ENCODE peak calls at places on chromosomes 13 and 19, in six cellular contexts. C is K562, V is SK-N-SH, E is HepG2, K is H1, X is GM12878. A is an unnamed sample.

GRCh38 chr13:75762967-75763366 is 126.8 kb downstream of the LMO7 start:
- DNase-seq in C (no peak), V (no peak), E (peak), K (no peak), X (peak), A (no peak)

GRCh38 chr19:491146-491741 is 5.0 kb upstream of the MADCAM1 start:
- DNase-seq in C (peak), V (peak), E (peak), K (no peak), X (no peak), A (no peak)

GRCh38 chr13:36884235-36884634 is 35.8 kb downstream of the SMAD9 start:
- DNase-seq in C (no peak), V (no peak), E (no peak), K (no peak), X (no peak), A (no peak)

GRCh38 chr19:57389730-57390598 is at the start of gene ZNF548:
- DNase-seq in C (peak), V (peak), E (peak), K (peak), X (peak), A (peak)

GRCh38 chr19:12346896-12347295 is 13.5 kb upstream of the ZNF563 start:
- DNase-seq in C (no peak), V (no peak), E (peak), K (no peak), X (no peak), A (no peak)

GRCh38 chr19:53908106-53908932 is 759 bp upstream of the CACNG7 start:
- DNase-seq in C (peak), V (peak), E (no peak), K (no peak), X (no peak), A (no peak)

GRCh38 chr13:102724923-102725322 is 30.1 kb upstream of the METTL21C start:
- DNase-seq in C (no peak), V (peak), E (peak), K (no peak), X (no peak), A (no peak)

GRCh38 chr13:23909606-23910005 is 12.3 kb upstream of the C1QTNF9B start:
- DNase-seq in C (no peak), V (no peak), E (no peak), K (no peak), X (no peak), A (no peak)

GRCh38 chr13:50699874-50700663 is 143.4 kb downstream of the DLEU7 start:
- DNase-seq in C (no peak), V (no peak), E (no peak), K (no peak), X (no peak), A (no peak)

GRCh38 chr13:74040200-74040599 is 94.0 kb downstream of the KLF12 start:
- DNase-seq in C (peak), V (peak), E (peak), K (peak), X (no peak), A (peak)

GRCh38 chr13:34152996-34153395 is 335.0 kb downstream of the RFC3 start:
- DNase-seq in C (no peak), V (no peak), E (no peak), K (no peak), X (no peak), A (no peak)

GRCh38 chr13:36530050-36530789 is 97.9 kb downstream of the CCNA1 start:
- DNase-seq in C (no peak), V (no peak), E (no peak), K (no peak), X (no peak), A (no peak)

GRCh38 chr13:110347535-110348308 is 40.6 kb downstream of the COL4A2 start:
- DNase-seq in C (no peak), V (no peak), E (peak), K (no peak), X (no peak), A (no peak)

GRCh38 chr19:6213266-6213595 is 66.5 kb downstream of the MLLT1 start:
- DNase-seq in C (no peak), V (peak), E (no peak), K (no peak), X (no peak), A (no peak)

GRCh38 chr13:30364876-30365275 is 57.4 kb upstream of the UBE2L5 start:
- DNase-seq in C (no peak), V (no peak), E (no peak), K (no peak), X (no peak), A (no peak)

GRCh38 chr13:110828705-110829104 is 86.2 kb downstream of the ANKRD10 start:
- DNase-seq in C (no peak), V (no peak), E (no peak), K (no peak), X (no peak), A (no peak)

GRCh38 chr13:48727252-48728011 is 73.7 kb downstream of the CYSLTR2 start:
- DNase-seq in C (no peak), V (no peak), E (no peak), K (no peak), X (no peak), A (peak)

GRCh38 chr19:13951799-13952153 is 533 bp upstream of the DCAF15 start:
- DNase-seq in C (no peak), V (no peak), E (no peak), K (no peak), X (no peak), A (no peak)

GRCh38 chr19:33219261-33219812 is 6.3 kb downstream of the SLC7A10 start:
- DNase-seq in C (no peak), V (no peak), E (no peak), K (no peak), X (no peak), A (no peak)

GRCh38 chr19:11387154-11388034 is 3.3 kb upstream of the EPOR start:
- DNase-seq in C (no peak), V (no peak), E (peak), K (no peak), X (no peak), A (peak)

GRCh38 chr13:72890546-72890945 is 108.6 kb downstream of the PIBF1 start:
- DNase-seq in C (no peak), V (no peak), E (no peak), K (no peak), X (no peak), A (no peak)

GRCh38 chr19:48918801-48919247 is 14.7 kb upstream of the DHDH start:
- DNase-seq in C (peak), V (peak), E (no peak), K (peak), X (no peak), A (no peak)

GRCh38 chr13:45838171-45838745 is 13.3 kb downstream of the SIAH3 start:
- DNase-seq in C (no peak), V (peak), E (no peak), K (no peak), X (no peak), A (no peak)

GRCh38 chr13:46569471-46569870 is 16.5 kb downstream of the LRCH1 start:
- DNase-seq in C (no peak), V (peak), E (no peak), K (no peak), X (no peak), A (no peak)

GRCh38 chr13:48210178-48210577 is 22.8 kb upstream of the ITM2B start:
- DNase-seq in C (no peak), V (no peak), E (no peak), K (no peak), X (no peak), A (peak)

GRCh38 chr19:44925114-44925891 is 10.9 kb downstream of the APOC1 start:
- DNase-seq in C (no peak), V (no peak), E (peak), K (no peak), X (no peak), A (peak)

GRCh38 chr19:30691767-30692516 is 319.8 kb downstream of the ZNF536 start:
- DNase-seq in C (no peak), V (peak), E (no peak), K (no peak), X (no peak), A (no peak)

GRCh38 chr13:91946498-91947070 is 548.2 kb downstream of the GPC5 start:
- DNase-seq in C (no peak), V (peak), E (peak), K (no peak), X (no peak), A (no peak)

GRCh38 chr19:8466018-8466417 is 21.2 kb downstream of the HNRNPM start:
- DNase-seq in C (no peak), V (no peak), E (no peak), K (no peak), X (no peak), A (no peak)

GRCh38 chr19:46435009-46435408 is 6.3 kb upstream of the PNMA8C start:
- DNase-seq in C (no peak), V (no peak), E (no peak), K (no peak), X (no peak), A (no peak)

GRCh38 chr13:112819111-112819510 is 129.3 kb downstream of the ATP11A start:
- DNase-seq in C (no peak), V (no peak), E (no peak), K (no peak), X (no peak), A (no peak)

GRCh38 chr19:3862826-3863500 is 5.9 kb downstream of the ZFR2 start:
- DNase-seq in C (no peak), V (no peak), E (no peak), K (no peak), X (no peak), A (no peak)

GRCh38 chr13:76936736-76937135 is 11.6 kb upstream of the ACOD1 start:
- DNase-seq in C (no peak), V (no peak), E (no peak), K (no peak), X (no peak), A (peak)

GRCh38 chr13:100987993-100988392 is 313.4 kb upstream of the TMTC4 start:
- DNase-seq in C (no peak), V (no peak), E (no peak), K (no peak), X (no peak), A (no peak)

GRCh38 chr19:1407662-1408299 is 395 bp downstream of the DAZAP1 start:
- DNase-seq in C (peak), V (no peak), E (no peak), K (no peak), X (no peak), A (no peak)

GRCh38 chr19:40236026-40236355 is 9.5 kb upstream of the CCNP start:
- DNase-seq in C (no peak), V (no peak), E (no peak), K (no peak), X (no peak), A (no peak)

GRCh38 chr19:40233811-40234389 is 7.4 kb upstream of the CCNP start:
- DNase-seq in C (no peak), V (no peak), E (no peak), K (no peak), X (no peak), A (no peak)

GRCh38 chr19:40236366-40236765 is 9.9 kb upstream of the CCNP start:
- DNase-seq in C (no peak), V (no peak), E (no peak), K (no peak), X (no peak), A (no peak)

GRCh38 chr19:40234429-40235237 is 8.1 kb upstream of the CCNP start:
- DNase-seq in C (no peak), V (no peak), E (no peak), K (no peak), X (no peak), A (no peak)

GRCh38 chr19:40235238-40236025 is 8.9 kb upstream of the CCNP start:
- DNase-seq in C (peak), V (no peak), E (no peak), K (no peak), X (no peak), A (no peak)
- TF ChIP-seq CTCF in C (peak), V (peak), E (peak), K (peak), X (no peak), A (no peak)

GRCh38 chr13:51802601-51803000 is 1.4 kb downstream of the DHRS12 start:
- DNase-seq in C (no peak), V (no peak), E (no peak), K (no peak), X (no peak), A (no peak)
- TF ChIP-seq GABPA in C (no peak), V (no peak), E (no peak), K (no peak), X (no peak), A (no peak)

GRCh38 chr13:59261928-59262488 is 901.7 kb downstream of the DIAPH3 start:
- DNase-seq in C (no peak), V (no peak), E (peak), K (no peak), X (no peak), A (no peak)
- TF ChIP-seq CTCF in C (peak), V (peak), E (no peak), K (peak), X (peak), A (no peak)

DNA sequence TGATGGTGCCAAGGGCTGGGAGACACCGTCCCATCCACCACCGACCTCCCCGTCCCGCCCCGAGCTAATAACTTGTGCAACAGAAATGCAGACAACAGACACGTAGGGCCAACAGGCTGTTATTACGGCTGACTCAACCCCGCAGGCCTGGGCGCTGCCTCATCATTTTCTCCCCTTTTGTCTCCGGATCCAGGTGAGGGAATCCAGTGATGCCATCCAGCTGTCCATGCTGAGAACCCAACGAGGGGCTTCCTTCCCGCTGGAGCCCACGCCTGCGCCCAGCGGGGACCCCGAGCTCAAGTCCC is 6.4 kb upstream of the DIRAS1 start:
- DNase-seq in C (no peak), V (peak), E (no peak), K (no peak), X (no peak), A (no peak)
- TF ChIP-seq GABPA in C (no peak), V (no peak), E (no peak), K (no peak), X (no peak), A (no peak)